ENCODE peak calls at places on chromosomes 2 and 18, in eight cellular contexts. One of them, this sample, is unnamed. For H3K4me1 and H3K36me3, the result is how much of the 10 kb centered on the place peaks cover.

GRCh38 chr2:15868186-15868585 is 72.2 kb upstream of the MYCN start:
- DNase-seq in adrenal gland: no peak
- DNase-seq in mesenchymal stem cell: no peak
- DNase-seq in hepatocyte: no peak
- DNase-seq in uterus: no peak
- DNase-seq in pancreas: no peak
- DNase-seq in aorta: no peak
- DNase-seq in kidney: no peak
- DNase-seq in this sample: no peak

GRCh38 chr2:230593765-230594164 is 118.9 kb upstream of the CAB39 start:
- DNase-seq in adrenal gland: no peak
- DNase-seq in mesenchymal stem cell: no peak
- DNase-seq in hepatocyte: no peak
- DNase-seq in uterus: no peak
- DNase-seq in pancreas: no peak
- DNase-seq in aorta: no peak
- DNase-seq in kidney: no peak
- DNase-seq in this sample: no peak

GRCh38 chr18:21330122-21330701 is 88.2 kb downstream of the GREB1L start:
- DNase-seq in adrenal gland: peak
- DNase-seq in mesenchymal stem cell: peak
- DNase-seq in hepatocyte: peak
- DNase-seq in uterus: no peak
- DNase-seq in pancreas: no peak
- DNase-seq in aorta: no peak
- DNase-seq in kidney: no peak
- DNase-seq in this sample: peak

GRCh38 chr2:111946294-111947114 is 48.1 kb downstream of the MERTK start:
- DNase-seq in adrenal gland: peak
- DNase-seq in mesenchymal stem cell: peak
- DNase-seq in hepatocyte: peak
- DNase-seq in uterus: no peak
- DNase-seq in pancreas: peak
- DNase-seq in aorta: no peak
- DNase-seq in kidney: no peak
- DNase-seq in this sample: peak

GRCh38 chr2:209383212-209383611 is 40.6 kb upstream of the MAP2 start:
- DNase-seq in adrenal gland: peak
- DNase-seq in mesenchymal stem cell: peak
- DNase-seq in hepatocyte: peak
- DNase-seq in uterus: no peak
- DNase-seq in pancreas: no peak
- DNase-seq in aorta: no peak
- DNase-seq in kidney: no peak
- DNase-seq in this sample: no peak

GRCh38 chr2:185645529-185645928 is 93.1 kb upstream of the FSIP2 start:
- DNase-seq in adrenal gland: no peak
- DNase-seq in mesenchymal stem cell: no peak
- DNase-seq in hepatocyte: peak
- DNase-seq in uterus: no peak
- DNase-seq in pancreas: peak
- DNase-seq in aorta: no peak
- DNase-seq in kidney: no peak
- DNase-seq in this sample: peak

GRCh38 chr2:233210843-233211600 is 40.5 kb upstream of the ATG16L1 start:
- DNase-seq in adrenal gland: peak
- DNase-seq in mesenchymal stem cell: peak
- DNase-seq in hepatocyte: peak
- DNase-seq in uterus: peak
- DNase-seq in pancreas: peak
- DNase-seq in aorta: peak
- DNase-seq in kidney: peak
- DNase-seq in this sample: peak

GRCh38 chr2:147610491-147611050 is 234.3 kb upstream of the ACVR2A start:
- DNase-seq in adrenal gland: no peak
- DNase-seq in mesenchymal stem cell: no peak
- DNase-seq in hepatocyte: no peak
- DNase-seq in uterus: no peak
- DNase-seq in pancreas: no peak
- DNase-seq in aorta: no peak
- DNase-seq in kidney: no peak
- DNase-seq in this sample: no peak

GRCh38 chr2:47512581-47513083 is 109.7 kb downstream of the MSH2 start:
- DNase-seq in adrenal gland: no peak
- DNase-seq in mesenchymal stem cell: no peak
- DNase-seq in hepatocyte: no peak
- DNase-seq in uterus: no peak
- DNase-seq in pancreas: no peak
- DNase-seq in aorta: no peak
- DNase-seq in kidney: no peak
- DNase-seq in this sample: peak

GRCh38 chr2:215269397-215270117 is 42.3 kb upstream of the ATIC start:
- DNase-seq in adrenal gland: peak
- DNase-seq in mesenchymal stem cell: peak
- DNase-seq in hepatocyte: peak
- DNase-seq in uterus: peak
- DNase-seq in pancreas: peak
- DNase-seq in aorta: no peak
- DNase-seq in kidney: no peak
- DNase-seq in this sample: peak

GRCh38 chr2:72794572-72794971 is 31.3 kb downstream of the EXOC6B start:
- DNase-seq in adrenal gland: no peak
- DNase-seq in mesenchymal stem cell: no peak
- DNase-seq in hepatocyte: no peak
- DNase-seq in uterus: no peak
- DNase-seq in pancreas: no peak
- DNase-seq in aorta: no peak
- DNase-seq in kidney: no peak
- DNase-seq in this sample: no peak

GRCh38 chr2:42653039-42653438 is 84.6 kb downstream of the MTA3 start:
- DNase-seq in adrenal gland: no peak
- DNase-seq in mesenchymal stem cell: no peak
- DNase-seq in hepatocyte: no peak
- DNase-seq in uterus: no peak
- DNase-seq in pancreas: no peak
- DNase-seq in aorta: no peak
- DNase-seq in kidney: no peak
- DNase-seq in this sample: no peak

GRCh38 chr2:169462896-169463695 is 16.2 kb upstream of the BBS5 start:
- DNase-seq in adrenal gland: no peak
- DNase-seq in mesenchymal stem cell: peak
- DNase-seq in hepatocyte: no peak
- DNase-seq in uterus: no peak
- DNase-seq in pancreas: no peak
- DNase-seq in aorta: no peak
- DNase-seq in kidney: no peak
- DNase-seq in this sample: no peak

GRCh38 chr18:35581555-35582309 is at the start of gene GALNT1:
- DNase-seq in adrenal gland: peak
- DNase-seq in mesenchymal stem cell: peak
- DNase-seq in hepatocyte: peak
- DNase-seq in uterus: peak
- DNase-seq in pancreas: peak
- DNase-seq in aorta: peak
- DNase-seq in kidney: peak
- DNase-seq in this sample: peak

GRCh38 chr2:221848286-221848685 is 276.2 kb upstream of the EPHA4 start:
- DNase-seq in adrenal gland: no peak
- DNase-seq in mesenchymal stem cell: no peak
- DNase-seq in hepatocyte: no peak
- DNase-seq in uterus: no peak
- DNase-seq in pancreas: no peak
- DNase-seq in aorta: no peak
- DNase-seq in kidney: no peak
- DNase-seq in this sample: no peak

GRCh38 chr2:207768891-207769596 is 662 bp downstream of the FZD5 start:
- DNase-seq in adrenal gland: peak
- DNase-seq in mesenchymal stem cell: peak
- DNase-seq in hepatocyte: peak
- DNase-seq in uterus: peak
- DNase-seq in pancreas: peak
- DNase-seq in aorta: no peak
- DNase-seq in kidney: peak
- DNase-seq in this sample: no peak

GRCh38 chr2:9416267-9416961 is 6.9 kb downstream of the ITGB1BP1 start:
- DNase-seq in adrenal gland: no peak
- DNase-seq in mesenchymal stem cell: no peak
- DNase-seq in hepatocyte: no peak
- DNase-seq in uterus: no peak
- DNase-seq in pancreas: no peak
- DNase-seq in aorta: no peak
- DNase-seq in kidney: no peak
- DNase-seq in this sample: no peak
- H3K4me1 ChIP-seq in adrenal gland: under half
- H3K4me1 ChIP-seq in mesenchymal stem cell: under half
- H3K4me1 ChIP-seq in hepatocyte: under half
- H3K4me1 ChIP-seq in uterus: under half
- H3K4me1 ChIP-seq in pancreas: under half
- H3K4me1 ChIP-seq in aorta: under half
- H3K4me1 ChIP-seq in kidney: under half
- H3K4me1 ChIP-seq in this sample: under half

DNA sequence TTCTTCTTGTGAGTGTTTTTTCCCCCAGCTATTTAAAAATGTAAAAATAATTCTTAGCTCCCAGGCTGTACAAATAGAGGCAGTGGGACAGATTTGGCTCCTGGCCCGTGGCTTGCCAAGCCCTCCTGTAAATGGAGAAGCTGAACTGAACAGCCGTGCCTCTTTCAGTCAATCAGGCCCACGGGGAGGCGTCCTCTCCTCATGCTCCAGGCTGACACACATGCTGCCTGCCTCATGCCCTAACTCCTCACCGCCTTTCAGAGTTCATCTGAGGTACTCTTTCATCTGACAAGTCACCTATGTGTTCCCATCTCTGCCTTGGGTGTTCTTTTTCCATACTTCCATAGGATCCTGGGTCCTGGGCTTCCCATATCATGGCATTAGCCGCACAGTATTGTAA is 58.9 kb downstream of the BMP10 start:
- DNase-seq in adrenal gland: no peak
- DNase-seq in mesenchymal stem cell: no peak
- DNase-seq in hepatocyte: no peak
- DNase-seq in uterus: no peak
- DNase-seq in pancreas: no peak
- DNase-seq in aorta: no peak
- DNase-seq in kidney: no peak
- DNase-seq in this sample: no peak
- H3K4me3 ChIP-seq in adrenal gland: no peak
- H3K4me3 ChIP-seq in mesenchymal stem cell: no peak
- H3K4me3 ChIP-seq in hepatocyte: no peak
- H3K4me3 ChIP-seq in uterus: no peak
- H3K4me3 ChIP-seq in pancreas: no peak
- H3K4me3 ChIP-seq in aorta: no peak
- H3K4me3 ChIP-seq in kidney: no peak
- H3K4me3 ChIP-seq in this sample: no peak

GRCh38 chr2:37198681-37199065 is 2.4 kb downstream of the CEBPZOS start:
- DNase-seq in adrenal gland: no peak
- DNase-seq in mesenchymal stem cell: no peak
- DNase-seq in hepatocyte: no peak
- DNase-seq in uterus: no peak
- DNase-seq in pancreas: no peak
- DNase-seq in aorta: no peak
- DNase-seq in kidney: no peak
- DNase-seq in this sample: no peak

GRCh38 chr2:37201766-37202165 is 5.5 kb downstream of the CEBPZOS start:
- DNase-seq in adrenal gland: no peak
- DNase-seq in mesenchymal stem cell: peak
- DNase-seq in hepatocyte: no peak
- DNase-seq in uterus: no peak
- DNase-seq in pancreas: no peak
- DNase-seq in aorta: no peak
- DNase-seq in kidney: no peak
- DNase-seq in this sample: no peak

GRCh38 chr2:37201208-37201607 is 4.9 kb downstream of the CEBPZOS start:
- DNase-seq in adrenal gland: no peak
- DNase-seq in mesenchymal stem cell: no peak
- DNase-seq in hepatocyte: no peak
- DNase-seq in uterus: no peak
- DNase-seq in pancreas: no peak
- DNase-seq in aorta: no peak
- DNase-seq in kidney: no peak
- DNase-seq in this sample: no peak

GRCh38 chr2:37205689-37206341 is 9.5 kb downstream of the CEBPZOS start:
- DNase-seq in adrenal gland: no peak
- DNase-seq in mesenchymal stem cell: no peak
- DNase-seq in hepatocyte: no peak
- DNase-seq in uterus: no peak
- DNase-seq in pancreas: no peak
- DNase-seq in aorta: no peak
- DNase-seq in kidney: no peak
- DNase-seq in this sample: no peak

DNA sequence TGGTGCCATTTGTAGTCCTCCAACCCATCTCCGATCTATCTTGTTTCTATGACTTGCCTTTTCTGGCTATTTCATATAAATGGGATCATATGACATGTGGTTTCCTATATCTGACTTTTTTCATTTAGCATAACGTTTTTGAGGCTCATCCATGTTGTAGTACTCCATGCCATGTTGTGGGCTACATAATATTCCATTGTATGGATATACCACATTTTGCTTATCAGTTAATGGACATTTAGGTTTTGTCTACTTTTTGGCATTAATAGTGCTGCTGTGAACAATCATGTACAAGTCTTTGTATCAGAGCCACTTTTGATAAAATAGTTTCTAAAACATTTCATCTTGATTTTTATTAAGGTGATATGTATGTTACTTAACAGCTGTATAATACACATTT is 7.4 kb downstream of the CEBPZOS start:
- DNase-seq in adrenal gland: no peak
- DNase-seq in mesenchymal stem cell: no peak
- DNase-seq in hepatocyte: no peak
- DNase-seq in uterus: no peak
- DNase-seq in pancreas: no peak
- DNase-seq in aorta: no peak
- DNase-seq in kidney: no peak
- DNase-seq in this sample: no peak
- H3K36me3 ChIP-seq in adrenal gland: under half
- H3K36me3 ChIP-seq in mesenchymal stem cell: half or more
- H3K36me3 ChIP-seq in hepatocyte: under half
- H3K36me3 ChIP-seq in uterus: under half
- H3K36me3 ChIP-seq in pancreas: under half
- H3K36me3 ChIP-seq in aorta: under half
- H3K36me3 ChIP-seq in kidney: under half
- H3K36me3 ChIP-seq in this sample: under half

GRCh38 chr2:151770995-151771394 is 36.7 kb upstream of the NEB start:
- DNase-seq in adrenal gland: no peak
- DNase-seq in mesenchymal stem cell: no peak
- DNase-seq in hepatocyte: no peak
- DNase-seq in uterus: no peak
- DNase-seq in pancreas: no peak
- DNase-seq in aorta: no peak
- DNase-seq in kidney: no peak
- DNase-seq in this sample: no peak
- H3K4me1 ChIP-seq in adrenal gland: under half
- H3K4me1 ChIP-seq in mesenchymal stem cell: under half
- H3K4me1 ChIP-seq in hepatocyte: under half
- H3K4me1 ChIP-seq in uterus: under half
- H3K4me1 ChIP-seq in pancreas: under half
- H3K4me1 ChIP-seq in aorta: under half
- H3K4me1 ChIP-seq in kidney: under half
- H3K4me1 ChIP-seq in this sample: under half